ENCODE peak calls at places on chromosomes 1 and 21, in nine cellular contexts. B, Y, O, H, N, M, I, S and K are unnamed samples. For H3K4me1, the result is how much of the 10 kb centered on the place peaks cover.

GRCh38 chr1:50368179-50369007 is 54.9 kb downstream of the DMRTA2 start:
- DNase-seq in B (peak), Y (no peak), O (no peak), H (no peak), N (no peak), M (no peak), I (no peak), S (peak), K (peak)

GRCh38 chr21:42865361-42866160 is 13.8 kb downstream of the WDR4 start:
- DNase-seq in B (no peak), Y (no peak), O (no peak), H (no peak), N (no peak), M (no peak), I (no peak), S (no peak), K (no peak)

GRCh38 chr1:3625151-3625907 is 514 bp downstream of the TPRG1L start:
- DNase-seq in B (peak), Y (no peak), O (no peak), H (no peak), N (no peak), M (peak), I (no peak), S (peak), K (peak)

GRCh38 chr1:209248649-209249279 is 334.8 kb upstream of the CAMK1G start:
- DNase-seq in B (peak), Y (peak), O (no peak), H (peak), N (no peak), M (no peak), I (no peak), S (peak), K (peak)

GRCh38 chr1:228317891-228318810 is 88.5 kb downstream of the TRIM11 start:
- DNase-seq in B (no peak), Y (no peak), O (no peak), H (no peak), N (no peak), M (peak), I (no peak), S (peak), K (no peak)

GRCh38 chr1:206048582-206048981 is 4.4 kb upstream of the RHEX start:
- DNase-seq in B (no peak), Y (no peak), O (no peak), H (no peak), N (no peak), M (peak), I (no peak), S (peak), K (no peak)

GRCh38 chr1:9269721-9270120 is 23.0 kb upstream of the SPSB1 start:
- DNase-seq in B (no peak), Y (no peak), O (no peak), H (no peak), N (no peak), M (peak), I (no peak), S (no peak), K (no peak)

GRCh38 chr1:46183119-46183842 is 7.0 kb upstream of the P3R3URF start:
- DNase-seq in B (peak), Y (no peak), O (no peak), H (peak), N (peak), M (peak), I (no peak), S (peak), K (peak)

GRCh38 chr1:221715321-221716169 is 26.3 kb downstream of the DUSP10 start:
- DNase-seq in B (peak), Y (no peak), O (no peak), H (no peak), N (no peak), M (no peak), I (peak), S (no peak), K (peak)

DNA sequence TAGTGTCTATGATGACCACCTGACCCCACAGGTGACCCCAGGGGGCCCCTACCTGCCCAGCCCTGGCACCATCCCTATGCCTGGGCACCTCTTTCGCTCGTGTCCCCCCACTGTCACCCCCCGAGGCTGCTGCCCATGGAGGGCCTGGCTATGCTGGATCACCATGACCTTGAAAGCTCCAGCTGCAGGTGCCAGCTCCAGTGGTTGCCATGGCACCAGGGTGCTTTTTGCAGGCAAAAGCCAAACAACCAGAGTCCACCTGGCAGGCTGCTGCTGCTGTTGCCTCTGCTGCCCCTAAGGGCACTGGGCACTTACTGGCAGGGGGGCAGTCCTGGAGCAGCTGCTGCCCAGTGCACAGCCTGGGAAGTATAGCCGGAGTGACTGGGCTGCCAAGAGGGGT is 21.7 kb downstream of the ETNK2 start:
- DNase-seq in B (no peak), Y (no peak), O (no peak), H (peak), N (no peak), M (no peak), I (no peak), S (peak), K (no peak)
- H3K4me1 ChIP-seq in B (under half), Y (half or more), O (half or more), H (under half), N (under half), M (under half), I (under half), S (half or more), K (under half)

GRCh38 chr1:192530254-192530653 is 45.3 kb upstream of the RGS1 start:
- DNase-seq in B (peak), Y (no peak), O (no peak), H (no peak), N (no peak), M (no peak), I (no peak), S (no peak), K (no peak)
- TF ChIP-seq POLR2A in B (no peak), Y (no peak), O (no peak), H (no peak), N (no peak), M (no peak), I (no peak), S (no peak), K (no peak)

GRCh38 chr1:87171199-87171598 is 157.5 kb upstream of the LMO4 start:
- DNase-seq in B (no peak), Y (no peak), O (no peak), H (no peak), N (no peak), M (no peak), I (no peak), S (no peak), K (no peak)

GRCh38 chr1:87176090-87176489 is 152.6 kb upstream of the LMO4 start:
- DNase-seq in B (no peak), Y (peak), O (no peak), H (no peak), N (no peak), M (no peak), I (no peak), S (no peak), K (no peak)

GRCh38 chr1:87176514-87176913 is 152.2 kb upstream of the LMO4 start:
- DNase-seq in B (no peak), Y (peak), O (no peak), H (no peak), N (no peak), M (no peak), I (no peak), S (no peak), K (no peak)

GRCh38 chr1:87178451-87178850 is 150.2 kb upstream of the LMO4 start:
- DNase-seq in B (no peak), Y (peak), O (no peak), H (no peak), N (no peak), M (no peak), I (no peak), S (no peak), K (no peak)

GRCh38 chr1:87174726-87175237 is 153.9 kb upstream of the LMO4 start:
- DNase-seq in B (no peak), Y (peak), O (no peak), H (no peak), N (no peak), M (no peak), I (no peak), S (no peak), K (no peak)
- TF ChIP-seq CTCF in B (no peak), Y (no peak), O (no peak), H (no peak), N (no peak), M (no peak), I (no peak), S (no peak), K (no peak)

DNA sequence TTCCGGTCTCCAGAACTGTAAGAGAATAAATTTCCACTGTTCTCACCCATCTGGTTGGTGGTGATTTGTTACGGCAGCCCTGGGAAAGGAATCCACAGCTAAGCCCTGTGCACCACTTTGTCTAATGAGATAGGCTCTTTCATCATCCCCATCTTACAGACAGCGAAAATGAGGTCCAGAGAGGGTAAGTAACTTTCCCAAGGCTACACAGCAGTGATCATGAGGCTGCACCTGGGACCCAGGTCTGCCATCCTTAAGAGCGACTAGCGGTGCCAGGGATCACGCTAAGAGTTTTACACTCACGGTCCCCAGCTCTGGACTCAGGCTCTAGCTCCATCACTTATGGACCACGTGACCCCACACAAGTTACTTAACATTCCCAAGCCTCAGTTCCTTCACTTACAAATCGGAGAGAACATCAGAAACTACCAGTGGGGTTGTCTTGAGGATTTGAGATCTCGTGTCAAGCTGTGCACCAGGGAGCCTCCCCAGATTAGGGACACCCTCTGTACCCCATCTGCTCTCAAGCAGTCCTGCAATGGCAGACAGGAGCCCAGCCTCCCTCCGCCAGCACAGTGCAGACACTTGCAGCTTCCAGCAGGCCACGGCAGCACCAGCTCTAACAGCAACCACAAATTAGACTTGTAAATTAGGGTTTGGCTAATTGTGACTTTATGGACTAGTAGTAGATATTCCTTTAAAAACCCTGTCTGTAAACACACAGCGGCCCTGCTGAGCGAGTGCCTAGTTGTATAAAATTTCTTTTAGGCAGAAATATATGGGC is 87.3 kb downstream of the DISP3 start:
- DNase-seq in B (no peak), Y (no peak), O (no peak), H (no peak), N (no peak), M (no peak), I (no peak), S (no peak), K (no peak)
- H3K4me1 ChIP-seq in B (under half), Y (under half), O (under half), H (under half), N (under half), M (under half), I (under half), S (under half), K (under half)

GRCh38 chr21:38990424-38990794 is 184.7 kb downstream of the ETS2 start:
- DNase-seq in B (no peak), Y (no peak), O (no peak), H (no peak), N (no peak), M (no peak), I (no peak), S (peak), K (no peak)

GRCh38 chr21:38994014-38994413 is 188.3 kb downstream of the ETS2 start:
- DNase-seq in B (no peak), Y (no peak), O (no peak), H (no peak), N (no peak), M (peak), I (no peak), S (no peak), K (no peak)

GRCh38 chr21:38993561-38993960 is 187.8 kb downstream of the ETS2 start:
- DNase-seq in B (peak), Y (no peak), O (no peak), H (peak), N (no peak), M (peak), I (no peak), S (peak), K (peak)

GRCh38 chr21:38995071-38995669 is 188.1 kb downstream of the PSMG1 start:
- DNase-seq in B (no peak), Y (no peak), O (no peak), H (no peak), N (no peak), M (no peak), I (no peak), S (no peak), K (no peak)

GRCh38 chr21:38992737-38993136 is 187.0 kb downstream of the ETS2 start:
- DNase-seq in B (no peak), Y (no peak), O (no peak), H (no peak), N (no peak), M (peak), I (no peak), S (no peak), K (no peak)
- TF ChIP-seq POLR2A in B (no peak), Y (no peak), O (no peak), H (no peak), N (no peak), M (no peak), I (no peak), S (no peak), K (no peak)

GRCh38 chr1:11266268-11267074 is 4.1 kb upstream of the MTOR start:
- DNase-seq in B (no peak), Y (no peak), O (no peak), H (no peak), N (no peak), M (no peak), I (no peak), S (no peak), K (no peak)

GRCh38 chr1:11262171-11263049 is at the start of gene MTOR:
- DNase-seq in B (peak), Y (peak), O (peak), H (peak), N (peak), M (peak), I (peak), S (peak), K (peak)
- TF ChIP-seq CTCF in B (peak), Y (no peak), O (no peak), H (no peak), N (peak), M (peak), I (peak), S (no peak), K (no peak)

DNA sequence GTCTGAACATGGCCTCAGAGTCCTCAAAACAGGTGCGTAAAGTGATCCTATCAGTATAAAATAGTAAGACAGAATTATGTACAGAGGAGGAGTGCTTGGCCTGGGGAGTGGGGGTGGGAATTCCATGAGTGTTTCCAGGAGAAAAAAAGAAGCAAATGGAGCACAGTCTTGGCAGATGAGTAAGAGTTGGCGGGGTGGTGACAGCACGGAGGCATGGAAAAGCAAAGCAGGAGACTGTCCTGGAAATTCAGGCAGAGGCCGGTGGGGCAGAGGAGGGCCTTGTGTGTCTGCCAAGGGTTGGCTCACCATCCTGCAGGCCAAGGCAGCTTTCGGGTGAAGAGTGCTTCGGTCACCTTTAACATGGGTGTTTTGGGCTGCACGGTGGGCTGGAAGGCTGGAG is 63.4 kb downstream of the OPTC start:
- DNase-seq in B (peak), Y (no peak), O (no peak), H (peak), N (no peak), M (peak), I (no peak), S (no peak), K (no peak)
- H3K4me1 ChIP-seq in B (under half), Y (half or more), O (half or more), H (under half), N (under half), M (under half), I (under half), S (under half), K (under half)

DNA sequence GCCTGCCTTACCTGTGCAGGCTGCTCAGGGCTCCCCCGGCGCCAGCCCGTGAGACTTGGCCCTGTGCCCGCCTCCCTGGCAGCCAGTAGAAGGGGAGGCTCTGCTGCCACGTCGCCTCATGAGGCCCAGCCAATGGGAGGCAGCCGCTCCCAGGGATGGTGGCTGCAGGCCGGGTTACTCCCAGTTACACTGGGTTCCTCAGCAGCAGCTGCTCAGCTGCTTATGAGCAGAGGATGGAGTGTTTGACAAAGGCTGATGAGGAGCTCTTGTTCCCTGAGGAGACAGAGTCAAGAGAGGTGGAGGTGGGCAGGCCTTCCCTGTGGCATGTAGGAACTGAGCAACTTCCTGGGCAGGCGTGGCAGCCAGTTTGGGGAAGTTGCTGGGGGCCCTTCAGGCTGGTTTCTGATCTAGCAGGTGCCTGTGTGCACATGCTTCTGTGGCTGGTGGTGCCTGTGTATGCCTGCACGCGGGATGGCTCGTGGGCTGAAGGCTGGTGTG is 5.6 kb downstream of the MFSD2A start:
- DNase-seq in B (no peak), Y (no peak), O (no peak), H (no peak), N (no peak), M (peak), I (no peak), S (peak), K (peak)
- TF ChIP-seq POLR2A in B (no peak), Y (no peak), O (no peak), H (no peak), N (no peak), M (no peak), I (no peak), S (no peak), K (peak)

GRCh38 chr1:89600792-89601191 is 32.1 kb upstream of the LRRC8C start:
- DNase-seq in B (no peak), Y (no peak), O (no peak), H (no peak), N (no peak), M (no peak), I (no peak), S (no peak), K (no peak)
- TF ChIP-seq CTCF in B (no peak), Y (no peak), O (no peak), H (no peak), N (no peak), M (no peak), I (no peak), S (no peak), K (no peak)

GRCh38 chr1:2446861-2447260 is 29.2 kb upstream of the PLCH2 start:
- DNase-seq in B (no peak), Y (no peak), O (no peak), H (no peak), N (no peak), M (no peak), I (no peak), S (no peak), K (no peak)
- H3K4me1 ChIP-seq in B (under half), Y (under half), O (under half), H (under half), N (under half), M (under half), I (under half), S (under half), K (under half)